ENCODE peak calls at places on chromosomes 2 and 18, in seven cellular contexts. One of them, this sample, is unnamed.

GRCh38 chr18:32847719-32848118 is 74.9 kb upstream of the KLHL14 start:
- DNase-seq in dorsolateral prefrontal cortex: no peak
- DNase-seq in kidney: no peak
- DNase-seq in K562: no peak
- DNase-seq in astrocyte of the spinal cord: no peak
- DNase-seq in fibroblast of mammary gland: no peak
- DNase-seq in stomach: no peak
- DNase-seq in this sample: no peak

GRCh38 chr18:38368886-38369285 is 803.3 kb upstream of the CELF4 start:
- DNase-seq in stomach: no peak
- DNase-seq in kidney: no peak
- DNase-seq in K562: no peak
- DNase-seq in fibroblast of mammary gland: no peak
- DNase-seq in dorsolateral prefrontal cortex: no peak
- DNase-seq in astrocyte of the spinal cord: peak; percentile 16
- DNase-seq in this sample: no peak

GRCh38 chr2:240151477-240152031 is 11.1 kb upstream of the OTOS start:
- DNase-seq in stomach: no peak
- DNase-seq in kidney: peak; percentile 55
- DNase-seq in K562: no peak
- DNase-seq in astrocyte of the spinal cord: no peak
- DNase-seq in fibroblast of mammary gland: no peak
- DNase-seq in dorsolateral prefrontal cortex: no peak
- DNase-seq in this sample: no peak

GRCh38 chr2:60677376-60677775 is 78.7 kb upstream of the PAPOLG start:
- DNase-seq in astrocyte of the spinal cord: no peak
- DNase-seq in fibroblast of mammary gland: no peak
- DNase-seq in stomach: no peak
- DNase-seq in kidney: no peak
- DNase-seq in dorsolateral prefrontal cortex: no peak
- DNase-seq in K562: no peak
- DNase-seq in this sample: no peak

GRCh38 chr2:102233132-102233884 is 46.5 kb downstream of the IL1RL2 start:
- DNase-seq in astrocyte of the spinal cord: no peak
- DNase-seq in kidney: no peak
- DNase-seq in dorsolateral prefrontal cortex: no peak
- DNase-seq in fibroblast of mammary gland: no peak
- DNase-seq in K562: no peak
- DNase-seq in stomach: no peak
- DNase-seq in this sample: no peak

GRCh38 chr18:24246143-24246542 is 107.3 kb downstream of the CABYR start:
- DNase-seq in astrocyte of the spinal cord: no peak
- DNase-seq in kidney: no peak
- DNase-seq in dorsolateral prefrontal cortex: no peak
- DNase-seq in stomach: no peak
- DNase-seq in K562: no peak
- DNase-seq in fibroblast of mammary gland: no peak
- DNase-seq in this sample: no peak

GRCh38 chr2:33034784-33035183 is 88.0 kb downstream of the LTBP1 start:
- DNase-seq in dorsolateral prefrontal cortex: no peak
- DNase-seq in kidney: no peak
- DNase-seq in astrocyte of the spinal cord: peak; percentile 74
- DNase-seq in stomach: no peak
- DNase-seq in K562: no peak
- DNase-seq in fibroblast of mammary gland: peak; percentile 80
- DNase-seq in this sample: no peak

GRCh38 chr2:41947701-41948396 is 100.0 kb upstream of the PKDCC start:
- DNase-seq in K562: peak; percentile 27
- DNase-seq in astrocyte of the spinal cord: no peak
- DNase-seq in kidney: no peak
- DNase-seq in dorsolateral prefrontal cortex: no peak
- DNase-seq in fibroblast of mammary gland: no peak
- DNase-seq in stomach: no peak
- DNase-seq in this sample: no peak

GRCh38 chr2:70779911-70780580 is 10.4 kb downstream of the FIGLA start:
- DNase-seq in astrocyte of the spinal cord: no peak
- DNase-seq in stomach: no peak
- DNase-seq in fibroblast of mammary gland: peak; percentile 24
- DNase-seq in dorsolateral prefrontal cortex: no peak
- DNase-seq in K562: no peak
- DNase-seq in kidney: no peak
- DNase-seq in this sample: no peak

GRCh38 chr2:149715005-149715592 is 127.5 kb upstream of the MMADHC start:
- DNase-seq in dorsolateral prefrontal cortex: no peak
- DNase-seq in astrocyte of the spinal cord: peak; percentile 50
- DNase-seq in stomach: no peak
- DNase-seq in K562: no peak
- DNase-seq in kidney: no peak
- DNase-seq in fibroblast of mammary gland: peak; percentile 67
- DNase-seq in this sample: no peak

GRCh38 chr2:96554293-96555145 is 18.0 kb downstream of the ARID5A start:
- DNase-seq in fibroblast of mammary gland: peak; percentile 53
- DNase-seq in K562: peak; percentile 78
- DNase-seq in astrocyte of the spinal cord: peak; percentile 50
- DNase-seq in kidney: peak; percentile 88
- DNase-seq in stomach: peak; percentile 76
- DNase-seq in dorsolateral prefrontal cortex: peak; percentile 70
- DNase-seq in this sample: no peak

GRCh38 chr2:136168605-136169210 is 50.8 kb upstream of the CXCR4 start:
- DNase-seq in fibroblast of mammary gland: no peak
- DNase-seq in dorsolateral prefrontal cortex: no peak
- DNase-seq in astrocyte of the spinal cord: no peak
- DNase-seq in K562: no peak
- DNase-seq in stomach: no peak
- DNase-seq in kidney: no peak
- DNase-seq in this sample: no peak

GRCh38 chr2:42812899-42813479 is 20.6 kb upstream of the HAAO start:
- DNase-seq in astrocyte of the spinal cord: peak; percentile 42
- DNase-seq in fibroblast of mammary gland: peak; percentile 40
- DNase-seq in stomach: no peak
- DNase-seq in kidney: no peak
- DNase-seq in dorsolateral prefrontal cortex: no peak
- DNase-seq in K562: no peak
- DNase-seq in this sample: no peak

GRCh38 chr18:59898609-59899297 is 1.0 kb upstream of the PMAIP1 start:
- DNase-seq in K562: no peak
- DNase-seq in kidney: no peak
- DNase-seq in astrocyte of the spinal cord: no peak
- DNase-seq in fibroblast of mammary gland: no peak
- DNase-seq in dorsolateral prefrontal cortex: no peak
- DNase-seq in stomach: no peak
- DNase-seq in this sample: no peak

GRCh38 chr2:137828624-137829023 is 135.6 kb upstream of the HNMT start:
- DNase-seq in dorsolateral prefrontal cortex: no peak
- DNase-seq in fibroblast of mammary gland: no peak
- DNase-seq in stomach: no peak
- DNase-seq in K562: no peak
- DNase-seq in kidney: no peak
- DNase-seq in astrocyte of the spinal cord: no peak
- DNase-seq in this sample: no peak

GRCh38 chr2:141911485-141912066 is 219.2 kb downstream of the LRP1B start:
- DNase-seq in K562: no peak
- DNase-seq in dorsolateral prefrontal cortex: no peak
- DNase-seq in kidney: no peak
- DNase-seq in astrocyte of the spinal cord: peak; percentile 29
- DNase-seq in stomach: peak; percentile 27
- DNase-seq in fibroblast of mammary gland: peak; percentile 24
- DNase-seq in this sample: no peak

GRCh38 chr2:4549811-4550210 is 846.4 kb downstream of the DCDC2C start:
- DNase-seq in astrocyte of the spinal cord: no peak
- DNase-seq in dorsolateral prefrontal cortex: no peak
- DNase-seq in fibroblast of mammary gland: no peak
- DNase-seq in K562: no peak
- DNase-seq in stomach: no peak
- DNase-seq in kidney: no peak
- DNase-seq in this sample: no peak

GRCh38 chr2:237361194-237361986 is 52.6 kb downstream of the COL6A3 start:
- DNase-seq in stomach: no peak
- DNase-seq in fibroblast of mammary gland: peak; percentile 77
- DNase-seq in astrocyte of the spinal cord: no peak
- DNase-seq in K562: no peak
- DNase-seq in dorsolateral prefrontal cortex: no peak
- DNase-seq in kidney: no peak
- DNase-seq in this sample: no peak

GRCh38 chr2:133635115-133635514 is 66.9 kb upstream of the NCKAP5 start:
- DNase-seq in stomach: no peak
- DNase-seq in astrocyte of the spinal cord: no peak
- DNase-seq in dorsolateral prefrontal cortex: no peak
- DNase-seq in kidney: no peak
- DNase-seq in fibroblast of mammary gland: no peak
- DNase-seq in K562: no peak
- DNase-seq in this sample: no peak

GRCh38 chr2:142596334-142597088 is 281.0 kb upstream of the KYNU start:
- DNase-seq in stomach: no peak
- DNase-seq in K562: no peak
- DNase-seq in kidney: no peak
- DNase-seq in astrocyte of the spinal cord: peak; percentile 60
- DNase-seq in fibroblast of mammary gland: no peak
- DNase-seq in dorsolateral prefrontal cortex: no peak
- DNase-seq in this sample: no peak

GRCh38 chr2:158042245-158042644 is 59.4 kb upstream of the UPP2 start:
- DNase-seq in astrocyte of the spinal cord: no peak
- DNase-seq in stomach: no peak
- DNase-seq in fibroblast of mammary gland: no peak
- DNase-seq in dorsolateral prefrontal cortex: no peak
- DNase-seq in K562: no peak
- DNase-seq in kidney: no peak
- DNase-seq in this sample: no peak

GRCh38 chr2:238947920-238948710 is 100.2 kb downstream of the TWIST2 start:
- DNase-seq in fibroblast of mammary gland: peak; percentile 98
- DNase-seq in stomach: peak; percentile 25
- DNase-seq in K562: no peak
- DNase-seq in astrocyte of the spinal cord: peak; percentile 87
- DNase-seq in kidney: no peak
- DNase-seq in dorsolateral prefrontal cortex: no peak
- DNase-seq in this sample: no peak

GRCh38 chr2:198371902-198372611 is 567.7 kb downstream of the PLCL1 start:
- DNase-seq in dorsolateral prefrontal cortex: no peak
- DNase-seq in kidney: no peak
- DNase-seq in stomach: no peak
- DNase-seq in fibroblast of mammary gland: peak; percentile 68
- DNase-seq in astrocyte of the spinal cord: peak; percentile 24
- DNase-seq in K562: no peak
- DNase-seq in this sample: peak; percentile 26

GRCh38 chr2:98647636-98648035 is 39.2 kb downstream of the UNC50 start:
- DNase-seq in kidney: no peak
- DNase-seq in stomach: no peak
- DNase-seq in K562: no peak
- DNase-seq in astrocyte of the spinal cord: no peak
- DNase-seq in fibroblast of mammary gland: peak; percentile 51
- DNase-seq in dorsolateral prefrontal cortex: no peak
- DNase-seq in this sample: no peak

GRCh38 chr2:98648451-98648850 is 40.1 kb downstream of the UNC50 start:
- DNase-seq in kidney: no peak
- DNase-seq in astrocyte of the spinal cord: no peak
- DNase-seq in dorsolateral prefrontal cortex: no peak
- DNase-seq in K562: no peak
- DNase-seq in fibroblast of mammary gland: no peak
- DNase-seq in stomach: no peak
- DNase-seq in this sample: no peak

GRCh38 chr2:98650998-98651397 is 42.6 kb downstream of the UNC50 start:
- DNase-seq in stomach: no peak
- DNase-seq in astrocyte of the spinal cord: no peak
- DNase-seq in K562: no peak
- DNase-seq in dorsolateral prefrontal cortex: no peak
- DNase-seq in fibroblast of mammary gland: no peak
- DNase-seq in kidney: no peak
- DNase-seq in this sample: no peak

GRCh38 chr2:98649135-98649991 is 41.0 kb downstream of the UNC50 start:
- DNase-seq in fibroblast of mammary gland: peak; percentile 78
- DNase-seq in kidney: peak; percentile 75
- DNase-seq in astrocyte of the spinal cord: peak; percentile 78
- DNase-seq in K562: peak; percentile 49
- DNase-seq in stomach: peak; percentile 89
- DNase-seq in dorsolateral prefrontal cortex: peak; percentile 70
- DNase-seq in this sample: peak; percentile 21

DNA sequence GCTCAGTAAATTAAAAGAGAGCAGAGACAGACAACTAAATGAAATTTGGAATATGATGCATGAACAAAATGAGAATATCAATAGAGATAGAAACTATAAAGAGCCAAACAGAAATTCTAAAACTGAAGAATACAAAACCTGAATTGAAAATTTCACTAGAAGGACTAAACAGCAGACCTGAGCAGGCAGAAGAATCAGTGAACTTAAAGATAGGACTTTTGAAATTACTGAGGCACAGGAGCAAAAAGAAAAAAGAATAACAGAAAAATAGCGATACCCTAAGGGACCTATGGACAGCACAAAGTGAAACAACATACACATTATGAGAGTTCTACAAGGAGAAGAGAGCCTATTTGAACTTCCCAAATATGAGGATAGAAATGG is 41.6 kb downstream of the UNC50 start:
- DNase-seq in fibroblast of mammary gland: no peak
- DNase-seq in stomach: no peak
- DNase-seq in dorsolateral prefrontal cortex: no peak
- DNase-seq in kidney: no peak
- DNase-seq in K562: no peak
- DNase-seq in astrocyte of the spinal cord: no peak
- DNase-seq in this sample: no peak
- H3K4me3 ChIP-seq in fibroblast of mammary gland: no peak overlapping the region
- H3K4me3 ChIP-seq in stomach: no peak overlapping the region
- H3K4me3 ChIP-seq in dorsolateral prefrontal cortex: no peak overlapping the region
- H3K4me3 ChIP-seq in kidney: no peak overlapping the region
- H3K4me3 ChIP-seq in K562: no peak overlapping the region
- H3K4me3 ChIP-seq in astrocyte of the spinal cord: no peak overlapping the region
- H3K4me3 ChIP-seq in this sample: no peak overlapping the region

GRCh38 chr2:108593547-108594098 is 59.4 kb downstream of the LIMS1 start:
- DNase-seq in dorsolateral prefrontal cortex: no peak
- DNase-seq in stomach: no peak
- DNase-seq in fibroblast of mammary gland: peak; percentile 94
- DNase-seq in K562: no peak
- DNase-seq in kidney: no peak
- DNase-seq in astrocyte of the spinal cord: peak; percentile 96
- DNase-seq in this sample: peak; percentile 81
- TF ChIP-seq CTCF in dorsolateral prefrontal cortex: no peak
- TF ChIP-seq CTCF in stomach: no peak
- TF ChIP-seq CTCF in fibroblast of mammary gland: no peak
- TF ChIP-seq CTCF in K562: no peak
- TF ChIP-seq CTCF in kidney: no peak
- TF ChIP-seq CTCF in astrocyte of the spinal cord: no peak
- TF ChIP-seq CTCF in this sample: peak; percentile 3

GRCh38 chr2:40113272-40113671 is 334.2 kb upstream of the THUMPD2 start:
- DNase-seq in dorsolateral prefrontal cortex: no peak
- DNase-seq in stomach: no peak
- DNase-seq in astrocyte of the spinal cord: peak; percentile 45
- DNase-seq in kidney: no peak
- DNase-seq in fibroblast of mammary gland: peak; percentile 44
- DNase-seq in K562: no peak
- DNase-seq in this sample: no peak
- H3K4me3 ChIP-seq in dorsolateral prefrontal cortex: no peak overlapping the region
- H3K4me3 ChIP-seq in stomach: no peak overlapping the region
- H3K4me3 ChIP-seq in astrocyte of the spinal cord: no peak overlapping the region
- H3K4me3 ChIP-seq in kidney: no peak overlapping the region
- H3K4me3 ChIP-seq in fibroblast of mammary gland: no peak overlapping the region
- H3K4me3 ChIP-seq in K562: no peak overlapping the region
- H3K4me3 ChIP-seq in this sample: no peak overlapping the region

DNA sequence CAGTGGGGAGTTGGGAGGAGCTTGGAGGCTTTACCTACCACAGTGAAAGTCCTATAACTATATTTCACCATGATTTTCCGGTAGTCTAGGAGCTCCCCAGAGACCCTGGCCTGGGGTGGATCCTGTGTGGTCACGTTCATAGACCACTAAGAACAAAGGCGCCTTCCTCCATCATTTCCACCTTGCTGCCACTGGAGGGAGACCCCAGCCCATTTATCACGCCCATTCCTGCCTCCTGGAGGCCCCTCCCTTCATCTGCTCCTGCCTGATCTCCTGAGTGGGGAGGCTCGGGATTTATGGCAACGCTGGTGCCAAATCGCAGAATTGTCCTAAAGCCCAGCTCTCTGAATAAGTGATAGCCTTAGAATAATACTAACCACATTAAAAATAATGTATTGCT is 507.6 kb upstream of the SPHKAP start:
- DNase-seq in stomach: no peak
- DNase-seq in fibroblast of mammary gland: peak; percentile 8
- DNase-seq in kidney: no peak
- DNase-seq in astrocyte of the spinal cord: peak; percentile 28
- DNase-seq in K562: no peak
- DNase-seq in dorsolateral prefrontal cortex: no peak
- DNase-seq in this sample: no peak
- TF ChIP-seq CTCF in stomach: no peak
- TF ChIP-seq CTCF in fibroblast of mammary gland: peak; percentile 20
- TF ChIP-seq CTCF in kidney: no peak
- TF ChIP-seq CTCF in astrocyte of the spinal cord: peak; percentile 39
- TF ChIP-seq CTCF in K562: no peak
- TF ChIP-seq CTCF in dorsolateral prefrontal cortex: no peak
- TF ChIP-seq CTCF in this sample: no peak

This sample was measured in AG04449.